ENCODE peak calls at places on chromosomes 5 and 9, in five cellular contexts. R, N, C, O and K are unnamed samples.

GRCh38 chr9:69936427-69936826 is 107.2 kb upstream of the MAMDC2 start:
- DNase-seq in R (peak; percentile 55), N (peak; percentile 93), C (peak; percentile 46), O (no peak), K (no peak)

GRCh38 chr5:3843691-3844090 is 248.1 kb downstream of the IRX1 start:
- DNase-seq in R (no peak), N (no peak), C (no peak), O (no peak), K (no peak)

GRCh38 chr5:158127536-158127935 is 268.6 kb upstream of the CLINT1 start:
- DNase-seq in R (no peak), N (no peak), C (no peak), O (no peak), K (no peak)

GRCh38 chr5:116404001-116404400 is 170.6 kb downstream of the SEMA6A start:
- DNase-seq in R (no peak), N (no peak), C (no peak), O (no peak), K (no peak)

GRCh38 chr9:77022783-77023440 is 3.5 kb downstream of the FOXB2 start:
- DNase-seq in R (no peak), N (no peak), C (no peak), O (no peak), K (peak; percentile 74)

GRCh38 chr5:139678751-139679750 is 30.9 kb downstream of the CXXC5 start:
- DNase-seq in R (no peak), N (no peak), C (no peak), O (no peak), K (no peak)

GRCh38 chr5:133274597-133274935 is 222.8 kb downstream of the HSPA4 start:
- DNase-seq in R (no peak), N (no peak), C (no peak), O (no peak), K (no peak)

GRCh38 chr9:136052991-136053756 is 41.9 kb downstream of the NACC2 start:
- DNase-seq in R (peak; percentile 32), N (no peak), C (no peak), O (no peak), K (peak; percentile 43)

GRCh38 chr9:134314039-134314949 is 12.0 kb upstream of the RXRA start:
- DNase-seq in R (no peak), N (no peak), C (no peak), O (no peak), K (no peak)

GRCh38 chr5:92380069-92380770 is 997.1 kb upstream of the ARRDC3 start:
- DNase-seq in R (peak; percentile 28), N (peak; percentile 11), C (no peak), O (no peak), K (peak; percentile 3)

GRCh38 chr9:86281577-86282076 is 711 bp downstream of the ISCA1 start:
- DNase-seq in R (no peak), N (no peak), C (peak; percentile 63), O (no peak), K (peak; percentile 67)

GRCh38 chr9:120394058-120394669 is 185.8 kb downstream of the CDK5RAP2 start:
- DNase-seq in R (peak; percentile 85), N (peak; percentile 96), C (no peak), O (no peak), K (no peak)

GRCh38 chr9:71647094-71647591 is 121.2 kb downstream of the CEMIP2 start:
- DNase-seq in R (peak; percentile 87), N (peak; percentile 72), C (peak; percentile 28), O (no peak), K (peak; percentile 49)

GRCh38 chr5:39175273-39175955 is 43.9 kb downstream of the FYB1 start:
- DNase-seq in R (no peak), N (no peak), C (peak; percentile 79), O (no peak), K (peak; percentile 46)

GRCh38 chr5:68007446-68007845 is 208.1 kb upstream of the PIK3R1 start:
- DNase-seq in R (peak; percentile 57), N (peak; percentile 78), C (peak; percentile 62), O (no peak), K (no peak)

GRCh38 chr5:64977779-64978178 is 209.0 kb downstream of the CWC27 start:
- DNase-seq in R (no peak), N (peak; percentile 26), C (no peak), O (no peak), K (no peak)

GRCh38 chr9:106296426-106296825 is 566.5 kb upstream of the ZNF462 start:
- DNase-seq in R (no peak), N (no peak), C (no peak), O (no peak), K (no peak)

GRCh38 chr9:120532475-120532874 is 47.5 kb downstream of the CDK5RAP2 start:
- DNase-seq in R (no peak), N (no peak), C (peak; percentile 54), O (no peak), K (no peak)

GRCh38 chr9:127938298-127938690 is 640 bp upstream of the DPM2 start:
- DNase-seq in R (no peak), N (no peak), C (peak; percentile 36), O (no peak), K (peak; percentile 76)

GRCh38 chr5:135116146-135116545 is 82.1 kb upstream of the PITX1 start:
- DNase-seq in R (no peak), N (no peak), C (peak; percentile 23), O (no peak), K (no peak)

GRCh38 chr9:134434896-134435506 is 108.7 kb downstream of the RXRA start:
- DNase-seq in R (peak; percentile 95), N (peak; percentile 97), C (no peak), O (no peak), K (no peak)

GRCh38 chr9:133589454-133590227 is 19.5 kb downstream of the FAM163B start:
- DNase-seq in R (no peak), N (no peak), C (no peak), O (peak; percentile 39), K (peak; percentile 75)

GRCh38 chr5:115600771-115601170 is 1.5 kb downstream of the TICAM2 start:
- DNase-seq in R (peak; percentile 50), N (peak; percentile 63), C (no peak), O (no peak), K (no peak)

GRCh38 chr9:81374881-81375280 is 314.5 kb downstream of the TLE1 start:
- DNase-seq in R (peak; percentile 29), N (peak; percentile 40), C (no peak), O (no peak), K (peak; percentile 60)

GRCh38 chr5:154384480-154385235 is 61.1 kb upstream of the SAP30L start:
- DNase-seq in R (no peak), N (no peak), C (no peak), O (no peak), K (peak; percentile 83)

GRCh38 chr9:73173526-73174411 is 22.1 kb downstream of the ANXA1 start:
- DNase-seq in R (no peak), N (no peak), C (peak; percentile 39), O (no peak), K (no peak)

GRCh38 chr5:149257875-149258705 is 13.6 kb upstream of the AFAP1L1 start:
- DNase-seq in R (peak; percentile 73), N (peak; percentile 87), C (peak; percentile 83), O (no peak), K (no peak)

GRCh38 chr5:180129291-180130190 is 58.0 kb upstream of the RNF130 start:
- DNase-seq in R (no peak), N (no peak), C (no peak), O (no peak), K (no peak)

GRCh38 chr5:178234121-178234752 is 1.6 kb upstream of the PHYKPL start:
- DNase-seq in R (no peak), N (no peak), C (no peak), O (no peak), K (no peak)

GRCh38 chr5:178231736-178232123 is 872 bp downstream of the PHYKPL start:
- DNase-seq in R (no peak), N (no peak), C (no peak), O (no peak), K (no peak)

GRCh38 chr5:178230879-178231735 is 1.5 kb downstream of the PHYKPL start:
- DNase-seq in R (peak; percentile 65), N (peak; percentile 51), C (no peak), O (no peak), K (no peak)

GRCh38 chr5:178232124-178232919 is at the start of gene PHYKPL:
- DNase-seq in R (peak; percentile 72), N (peak; percentile 58), C (peak; percentile 63), O (no peak), K (peak; percentile 72)

DNA sequence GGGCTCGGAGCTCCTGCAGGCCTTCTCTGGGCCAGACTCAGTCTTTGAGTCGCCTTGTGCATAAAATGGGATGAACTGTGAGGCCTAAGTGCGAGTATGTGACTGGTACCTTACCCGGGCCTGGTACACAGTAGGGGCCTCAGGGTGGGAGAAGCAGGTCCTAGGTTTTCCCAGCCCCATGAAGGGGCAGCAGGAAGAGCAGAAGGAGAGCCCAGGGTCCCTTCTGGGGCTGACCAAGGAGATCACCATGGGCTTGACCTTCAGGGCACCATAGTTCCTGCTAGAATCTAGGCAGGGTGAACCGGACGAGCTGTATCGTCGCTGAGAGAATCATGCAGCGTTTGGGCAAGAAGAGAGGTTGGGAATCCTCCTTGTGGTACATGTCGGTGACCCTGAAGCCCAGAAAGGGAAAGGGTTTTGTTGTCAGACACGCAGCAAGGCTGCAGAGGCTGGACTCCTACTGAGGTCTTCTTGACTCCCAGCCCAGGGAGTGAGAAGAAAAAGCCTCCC is 373 bp upstream of the PHYKPL start:
- DNase-seq in R (no peak), N (no peak), C (no peak), O (no peak), K (no peak)
- H3K27ac ChIP-seq in R (peak overlapping the region; percentile 75), N (peak overlapping the region; percentile 14), C (no peak overlapping the region), O (no peak overlapping the region), K (no peak overlapping the region)

GRCh38 chr9:38414040-38414723 is 10.1 kb downstream of the IGFBPL1 start:
- DNase-seq in R (no peak), N (no peak), C (no peak), O (no peak), K (no peak)
- H3K18ac ChIP-seq in R (no peak overlapping the region), N (no peak overlapping the region), C (no peak overlapping the region), O (no peak overlapping the region), K (no peak overlapping the region)

GRCh38 chr5:1316941-1317340 is 22.1 kb upstream of the TERT start:
- DNase-seq in R (no peak), N (no peak), C (no peak), O (no peak), K (no peak)

GRCh38 chr5:1318659-1319251 is 23.9 kb upstream of the TERT start:
- DNase-seq in R (no peak), N (no peak), C (no peak), O (no peak), K (no peak)

GRCh38 chr5:1316588-1316902 is 21.7 kb upstream of the TERT start:
- DNase-seq in R (no peak), N (no peak), C (no peak), O (no peak), K (no peak)

GRCh38 chr5:1319436-1320343 is 24.8 kb upstream of the TERT start:
- DNase-seq in R (no peak), N (no peak), C (no peak), O (no peak), K (no peak)

GRCh38 chr5:1317921-1318565 is 23.2 kb upstream of the TERT start:
- DNase-seq in R (no peak), N (no peak), C (no peak), O (no peak), K (no peak)
- H3K36me3 ChIP-seq in R (peaks cover 57% of the 10 kb centered on the region), N (peaks cover 42% of the 10 kb centered on the region), C (peaks cover 50% of the 10 kb centered on the region), O (peaks cover 8% of the 10 kb centered on the region), K (peaks cover 9% of the 10 kb centered on the region)

DNA sequence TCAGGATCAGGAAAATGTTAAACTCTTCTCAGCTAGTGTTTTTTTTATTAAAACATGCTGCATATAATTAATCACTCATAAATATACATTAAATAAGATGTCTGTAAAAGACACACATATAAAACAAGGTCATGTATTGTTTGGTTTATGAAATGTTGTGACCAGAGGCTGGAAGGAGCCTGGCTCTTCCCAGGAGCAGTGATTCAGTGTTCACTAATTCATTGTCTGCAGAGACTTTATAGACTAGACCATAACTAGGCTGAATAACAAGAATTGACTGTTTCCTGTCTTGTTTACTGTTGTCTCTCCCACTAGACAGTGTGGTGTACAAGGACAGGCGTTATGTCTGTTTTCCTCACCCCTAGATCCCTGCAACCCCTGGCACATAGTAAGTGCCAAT is 49.1 kb upstream of the ANKRD55 start:
- DNase-seq in R (peak; percentile 63), N (peak; percentile 27), C (no peak), O (no peak), K (no peak)
- H3K27ac ChIP-seq in R (no peak overlapping the region), N (peak overlapping the region; percentile 78), C (peak overlapping the region; percentile 62), O (no peak overlapping the region), K (no peak overlapping the region)